ENCODE peak calls at places on chromosome 3, in ten cellular contexts. I is endothelial cell; W is stimulated activated CD4-positive, alpha-beta T cell treated with anti-CD3 and anti-CD28 coated beads, Interleukin-2, amount 100 ng/mL, for 48 hours; X is chondrocyte; U is HFFc6; S is hypothalamus; Q is OCI-LY7; J is activated CD8-positive, alpha-beta memory T cell treated with anti-CD3 and anti-CD28 coated beads for 1 hour; M is anterior cingulate cortex; V is skeletal muscle cell. D is an unnamed sample.

GRCh38 chr3:67462185-67462584 is 192.2 kb downstream of the SUCLG2 start:
- DNase-seq in I (no peak), W (no peak), X (no peak), U (no peak), S (no peak), Q (no peak), J (no peak), M (no peak), V (no peak), D (no peak)

GRCh38 chr3:98793971-98794370 is 30.8 kb downstream of the ST3GAL6 start:
- DNase-seq in I (no peak), W (no peak), X (no peak), U (no peak), S (no peak), Q (no peak), J (no peak), M (no peak), V (no peak), D (no peak)

GRCh38 chr3:9779197-9779596 is 9.4 kb upstream of the CAMK1 start:
- DNase-seq in I (no peak), W (no peak), X (no peak), U (no peak), S (no peak), Q (no peak), J (no peak), M (no peak), V (no peak), D (peak; percentile 17)

GRCh38 chr3:56799251-56799882 is 2.4 kb downstream of the ARHGEF3 start:
- DNase-seq in I (no peak), W (no peak), X (no peak), U (peak; percentile 56), S (no peak), Q (peak; percentile 85), J (no peak), M (no peak), V (no peak), D (peak; percentile 89)

GRCh38 chr3:186137051-186137685 is 28.3 kb upstream of the ETV5 start:
- DNase-seq in I (peak; percentile 45), W (no peak), X (no peak), U (no peak), S (no peak), Q (no peak), J (no peak), M (no peak), V (no peak), D (no peak)

GRCh38 chr3:187484547-187485325 is 116.6 kb downstream of the RTP4 start:
- DNase-seq in I (no peak), W (no peak), X (no peak), U (no peak), S (no peak), Q (no peak), J (no peak), M (no peak), V (no peak), D (no peak)

GRCh38 chr3:172517859-172518466 is 5.3 kb downstream of the TNFSF10 start:
- DNase-seq in I (no peak), W (no peak), X (no peak), U (no peak), S (no peak), Q (no peak), J (no peak), M (no peak), V (no peak), D (no peak)

GRCh38 chr3:183533410-183534132 is 21.9 kb downstream of the KLHL6 start:
- DNase-seq in I (no peak), W (no peak), X (no peak), U (no peak), S (no peak), Q (no peak), J (no peak), M (no peak), V (no peak), D (no peak)

GRCh38 chr3:136938334-136938733 is 19.4 kb upstream of the IL20RB start:
- DNase-seq in I (no peak), W (no peak), X (no peak), U (peak; percentile 39), S (no peak), Q (no peak), J (no peak), M (no peak), V (no peak), D (no peak)

GRCh38 chr3:164779816-164780215 is 298.5 kb downstream of the SI start:
- DNase-seq in I (no peak), W (no peak), X (no peak), U (no peak), S (no peak), Q (no peak), J (no peak), M (no peak), V (no peak), D (no peak)

GRCh38 chr3:45112939-45113338 is 33.2 kb downstream of the CDCP1 start:
- DNase-seq in I (no peak), W (no peak), X (no peak), U (no peak), S (no peak), Q (no peak), J (no peak), M (no peak), V (peak; percentile 85), D (peak; percentile 21)

GRCh38 chr3:103410231-103410630 is 975.4 kb downstream of the ZPLD1 start:
- DNase-seq in I (no peak), W (no peak), X (no peak), U (no peak), S (no peak), Q (no peak), J (no peak), M (no peak), V (no peak), D (no peak)

GRCh38 chr3:122794779-122795673 is at the start of gene SLC49A4:
- DNase-seq in I (peak; percentile 86), W (peak; percentile 48), X (peak; percentile 93), U (peak; percentile 55), S (no peak), Q (peak; percentile 82), J (peak; percentile 54), M (no peak), V (peak; percentile 18), D (no peak)

GRCh38 chr3:30443756-30444673 is 162.4 kb upstream of the TGFBR2 start:
- DNase-seq in I (no peak), W (no peak), X (no peak), U (no peak), S (no peak), Q (no peak), J (no peak), M (no peak), V (no peak), D (no peak)

GRCh38 chr3:138638641-138639040 is 30.1 kb downstream of the FAIM start:
- DNase-seq in I (no peak), W (no peak), X (no peak), U (no peak), S (no peak), Q (no peak), J (no peak), M (no peak), V (no peak), D (no peak)

GRCh38 chr3:37703633-37704032 is 158.0 kb upstream of the CTDSPL start:
- DNase-seq in I (no peak), W (no peak), X (no peak), U (no peak), S (no peak), Q (no peak), J (no peak), M (no peak), V (peak; percentile 33), D (no peak)

GRCh38 chr3:126329927-126330725 is 27.1 kb downstream of the KLF15 start:
- DNase-seq in I (no peak), W (no peak), X (no peak), U (no peak), S (no peak), Q (no peak), J (no peak), M (no peak), V (no peak), D (no peak)

GRCh38 chr3:179955798-179956197 is 80.9 kb downstream of the PEX5L start:
- DNase-seq in I (no peak), W (no peak), X (no peak), U (peak; percentile 17), S (no peak), Q (no peak), J (no peak), M (no peak), V (no peak), D (no peak)

GRCh38 chr3:149975919-149976318 is 5.2 kb upstream of the PFN2 start:
- DNase-seq in I (no peak), W (no peak), X (no peak), U (no peak), S (no peak), Q (peak; percentile 5), J (no peak), M (no peak), V (no peak), D (no peak)

GRCh38 chr3:69005071-69005816 is 8.2 kb downstream of the EOGT start:
- DNase-seq in I (no peak), W (no peak), X (no peak), U (no peak), S (no peak), Q (no peak), J (no peak), M (no peak), V (no peak), D (no peak)

GRCh38 chr3:16795601-16796000 is 89.2 kb upstream of the PLCL2 start:
- DNase-seq in I (no peak), W (no peak), X (no peak), U (no peak), S (no peak), Q (no peak), J (no peak), M (no peak), V (no peak), D (peak; percentile 19)

GRCh38 chr3:55486857-55487375 is at the start of gene WNT5A:
- DNase-seq in I (peak; percentile 55), W (no peak), X (no peak), U (no peak), S (no peak), Q (peak; percentile 78), J (no peak), M (no peak), V (no peak), D (no peak)

GRCh38 chr3:52150860-52151259 is 3.4 kb downstream of the POC1A start:
- DNase-seq in I (no peak), W (no peak), X (peak; percentile 11), U (no peak), S (no peak), Q (no peak), J (no peak), M (no peak), V (no peak), D (no peak)

GRCh38 chr3:186170516-186170915 is 61.6 kb upstream of the ETV5 start:
- DNase-seq in I (no peak), W (no peak), X (no peak), U (no peak), S (no peak), Q (no peak), J (no peak), M (no peak), V (no peak), D (no peak)

GRCh38 chr3:197297020-197297419 is 1.4 kb downstream of the DLG1 start:
- DNase-seq in I (no peak), W (no peak), X (no peak), U (no peak), S (no peak), Q (peak; percentile 12), J (no peak), M (no peak), V (no peak), D (no peak)

GRCh38 chr3:23916152-23916885 is 471 bp downstream of the NKIRAS1 start:
- DNase-seq in I (no peak), W (no peak), X (no peak), U (no peak), S (no peak), Q (no peak), J (no peak), M (no peak), V (no peak), D (no peak)

GRCh38 chr3:38030126-38031021 is 932 bp upstream of the PLCD1 start:
- DNase-seq in I (no peak), W (no peak), X (no peak), U (no peak), S (no peak), Q (no peak), J (no peak), M (no peak), V (no peak), D (no peak)

GRCh38 chr3:120855665-120856437 is 52.2 kb upstream of the STXBP5L start:
- DNase-seq in I (no peak), W (no peak), X (peak; percentile 86), U (peak; percentile 92), S (no peak), Q (no peak), J (no peak), M (peak; percentile 83), V (peak; percentile 44), D (no peak)